ENCODE peak calls at places on chromosomes 12 and 14, in four cellular contexts. One of them, this sample, is unnamed.

GRCh38 chr12:84091642-84092041 is 821.0 kb downstream of the SLC6A15 start:
- DNase-seq in gastrocnemius medialis: no peak
- DNase-seq in ovary: no peak
- DNase-seq in A673: no peak
- DNase-seq in this sample: no peak

GRCh38 chr14:71931492-71932228 is 569 bp upstream of the RGS6 start:
- DNase-seq in gastrocnemius medialis: no peak
- DNase-seq in A673: peak
- DNase-seq in ovary: no peak
- DNase-seq in this sample: peak

GRCh38 chr12:52789637-52790426 is 6.1 kb downstream of the KRT3 start:
- DNase-seq in gastrocnemius medialis: no peak
- DNase-seq in ovary: no peak
- DNase-seq in A673: no peak
- DNase-seq in this sample: no peak

GRCh38 chr12:93245543-93245942 is 132.2 kb upstream of the NUDT4 start:
- DNase-seq in gastrocnemius medialis: no peak
- DNase-seq in ovary: no peak
- DNase-seq in A673: no peak
- DNase-seq in this sample: peak

GRCh38 chr12:67355428-67356385 is 86.5 kb downstream of the CAND1 start:
- DNase-seq in gastrocnemius medialis: no peak
- DNase-seq in A673: peak
- DNase-seq in ovary: no peak
- DNase-seq in this sample: peak

GRCh38 chr12:109767991-109768900 is 54.6 kb downstream of the FAM222A start:
- DNase-seq in ovary: peak
- DNase-seq in A673: no peak
- DNase-seq in gastrocnemius medialis: no peak
- DNase-seq in this sample: no peak

GRCh38 chr14:92635031-92635430 is 113.4 kb downstream of the LGMN start:
- DNase-seq in A673: no peak
- DNase-seq in gastrocnemius medialis: no peak
- DNase-seq in ovary: no peak
- DNase-seq in this sample: no peak

GRCh38 chr14:94044476-94045091 is 18.4 kb downstream of the OTUB2 start:
- DNase-seq in ovary: no peak
- DNase-seq in gastrocnemius medialis: no peak
- DNase-seq in A673: no peak
- DNase-seq in this sample: no peak

GRCh38 chr14:99619873-99620834 is 16.1 kb upstream of the CCDC85C start:
- DNase-seq in ovary: no peak
- DNase-seq in gastrocnemius medialis: no peak
- DNase-seq in A673: peak
- DNase-seq in this sample: no peak

GRCh38 chr12:111842556-111843396 is 748 bp downstream of the MAPKAPK5 start:
- DNase-seq in A673: peak
- DNase-seq in ovary: no peak
- DNase-seq in gastrocnemius medialis: no peak
- DNase-seq in this sample: no peak

GRCh38 chr12:42448841-42449240 is 122.9 kb downstream of the PPHLN1 start:
- DNase-seq in A673: no peak
- DNase-seq in ovary: no peak
- DNase-seq in gastrocnemius medialis: no peak
- DNase-seq in this sample: no peak

DNA sequence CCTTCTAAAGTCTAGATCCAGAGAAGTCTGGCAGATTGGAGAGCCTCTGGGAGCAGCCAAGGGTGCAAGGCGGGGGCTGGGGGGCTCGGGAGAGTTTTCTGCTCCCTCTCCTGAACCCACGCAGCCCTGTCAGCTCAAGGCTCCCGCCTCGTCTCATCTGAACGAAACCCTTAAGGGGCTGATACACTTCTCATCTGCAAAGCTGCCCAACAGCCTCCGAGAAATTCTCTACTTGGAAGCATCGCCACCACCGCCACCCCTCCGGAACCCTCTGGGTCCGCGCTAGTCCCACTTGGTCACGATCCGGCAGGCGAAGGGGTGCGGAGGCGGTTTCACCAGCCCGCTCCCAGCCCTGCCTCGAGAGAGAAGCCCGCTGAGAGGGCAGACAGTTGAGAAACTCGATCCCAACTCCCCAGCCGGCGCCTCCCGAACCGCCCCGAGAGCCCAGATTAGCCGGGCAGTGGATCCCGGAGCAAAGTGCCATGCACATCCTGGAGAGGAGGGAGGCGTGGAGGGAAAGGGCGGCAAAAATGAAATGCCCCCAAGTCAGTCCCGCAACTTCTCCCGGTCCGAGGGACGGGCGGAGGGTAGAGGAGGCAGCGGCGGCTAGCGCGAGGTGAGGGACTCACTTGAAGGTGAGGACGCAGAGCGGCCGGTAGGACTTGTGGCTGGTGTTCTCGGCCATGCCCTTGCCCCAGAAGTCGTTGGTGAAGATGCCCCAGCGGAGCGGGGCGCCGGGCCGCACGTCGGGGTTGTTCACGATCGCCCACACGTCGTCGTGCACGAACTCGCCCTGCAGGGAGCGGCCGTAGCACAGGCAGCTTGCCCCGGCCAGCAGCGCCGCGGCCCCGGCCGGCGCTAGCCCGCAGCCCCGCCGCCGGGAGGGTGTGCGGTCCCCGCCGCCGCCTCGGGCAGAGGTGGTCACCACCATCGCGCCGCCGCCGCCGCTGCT is 645 bp downstream of the TMTC1 start:
- DNase-seq in A673: peak
- DNase-seq in gastrocnemius medialis: peak
- DNase-seq in ovary: peak
- DNase-seq in this sample: no peak
- TF ChIP-seq CTCF in A673: no peak
- TF ChIP-seq CTCF in gastrocnemius medialis: no peak
- TF ChIP-seq CTCF in ovary: no peak
- TF ChIP-seq CTCF in this sample: no peak

GRCh38 chr12:32397703-32398102 is 1.7 kb upstream of the FGD4 start:
- DNase-seq in A673: no peak
- DNase-seq in ovary: no peak
- DNase-seq in gastrocnemius medialis: no peak
- DNase-seq in this sample: no peak

GRCh38 chr12:32399045-32399372 is 349 bp upstream of the FGD4 start:
- DNase-seq in A673: no peak
- DNase-seq in ovary: no peak
- DNase-seq in gastrocnemius medialis: no peak
- DNase-seq in this sample: no peak

GRCh38 chr12:32400866-32401265 is 1.5 kb downstream of the FGD4 start:
- DNase-seq in gastrocnemius medialis: no peak
- DNase-seq in ovary: no peak
- DNase-seq in A673: no peak
- DNase-seq in this sample: no peak

GRCh38 chr12:32400114-32400672 is 835 bp downstream of the FGD4 start:
- DNase-seq in A673: no peak
- DNase-seq in ovary: no peak
- DNase-seq in gastrocnemius medialis: no peak
- DNase-seq in this sample: no peak

DNA sequence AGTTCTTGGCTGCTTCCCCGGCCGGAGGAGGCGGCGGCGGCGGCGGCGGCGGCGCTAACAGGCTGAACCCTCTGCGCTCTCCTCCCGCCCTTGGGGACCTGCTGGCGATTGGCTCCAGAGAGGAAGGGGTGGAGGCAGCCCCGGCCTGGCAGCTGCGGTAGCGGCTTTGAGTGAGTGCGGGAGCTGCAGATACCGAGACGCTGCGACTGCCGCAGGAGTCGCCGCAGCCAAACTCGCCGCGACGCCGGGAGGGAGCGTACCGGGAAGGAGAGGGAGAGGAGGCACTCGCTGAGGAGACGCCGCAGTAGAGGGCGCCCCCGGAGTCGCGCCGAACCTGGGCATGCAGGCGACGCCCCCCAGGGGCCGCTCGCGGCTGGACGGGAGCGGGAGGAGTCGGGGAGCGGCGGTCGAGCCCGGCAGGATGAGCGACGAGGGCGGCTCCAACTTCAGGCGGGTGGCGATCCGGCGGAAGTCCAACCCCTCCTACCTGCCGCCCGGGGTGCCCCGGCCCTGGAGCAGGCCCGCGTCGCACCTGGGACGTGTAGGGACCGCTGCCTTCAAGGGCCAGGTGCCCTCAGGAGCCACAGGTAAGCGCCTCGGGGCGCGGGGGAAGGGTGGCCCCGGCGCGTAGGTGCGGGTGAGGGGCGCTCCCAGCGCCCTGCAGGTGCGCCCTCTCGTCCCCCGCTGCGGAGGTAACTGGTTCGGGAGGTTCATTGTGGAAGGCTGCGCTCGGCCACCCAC is at the start of gene FGD4:
- DNase-seq in gastrocnemius medialis: peak
- DNase-seq in ovary: peak
- DNase-seq in A673: peak
- DNase-seq in this sample: peak
- TF ChIP-seq CTCF in gastrocnemius medialis: peak
- TF ChIP-seq CTCF in ovary: peak
- TF ChIP-seq CTCF in A673: peak
- TF ChIP-seq CTCF in this sample: peak

GRCh38 chr14:39988939-39989338 is 556.7 kb upstream of the FBXO33 start:
- DNase-seq in gastrocnemius medialis: no peak
- DNase-seq in A673: peak
- DNase-seq in ovary: no peak
- DNase-seq in this sample: no peak
- TF ChIP-seq CTCF in gastrocnemius medialis: no peak
- TF ChIP-seq CTCF in A673: peak
- TF ChIP-seq CTCF in ovary: no peak
- TF ChIP-seq CTCF in this sample: peak

GRCh38 chr12:71397433-71397954 is 42.1 kb upstream of the LGR5 start:
- DNase-seq in ovary: no peak
- DNase-seq in A673: peak
- DNase-seq in gastrocnemius medialis: no peak
- DNase-seq in this sample: no peak
- TF ChIP-seq CTCF in ovary: no peak
- TF ChIP-seq CTCF in A673: peak
- TF ChIP-seq CTCF in gastrocnemius medialis: no peak
- TF ChIP-seq CTCF in this sample: no peak

This sample was measured in GM10248.